ENCODE peak calls at places on chromosomes 6 and 20, in five cellular contexts. One of them, this sample, is unnamed.

GRCh38 chr6:33979750-33980149 is 166.1 kb downstream of the GRM4 start:
- DNase-seq in cardiac muscle cell: no peak
- DNase-seq in HepG2: no peak
- DNase-seq in WTC11: no peak
- DNase-seq in HFFc6: no peak
- DNase-seq in this sample: no peak

GRCh38 chr6:25833136-25833535 is 1.3 kb upstream of the SLC17A1 start:
- DNase-seq in cardiac muscle cell: no peak
- DNase-seq in WTC11: no peak
- DNase-seq in HepG2: peak
- DNase-seq in HFFc6: no peak
- DNase-seq in this sample: no peak

GRCh38 chr6:95856876-95857364 is 158.9 kb upstream of the FUT9 start:
- DNase-seq in HepG2: peak
- DNase-seq in WTC11: no peak
- DNase-seq in cardiac muscle cell: no peak
- DNase-seq in HFFc6: no peak
- DNase-seq in this sample: no peak

GRCh38 chr6:4772750-4773149 is 3.5 kb upstream of the CDYL start:
- DNase-seq in cardiac muscle cell: no peak
- DNase-seq in WTC11: no peak
- DNase-seq in HepG2: no peak
- DNase-seq in HFFc6: no peak
- DNase-seq in this sample: no peak

GRCh38 chr6:14747881-14748520 is 497.9 kb upstream of the JARID2 start:
- DNase-seq in HepG2: no peak
- DNase-seq in HFFc6: no peak
- DNase-seq in WTC11: no peak
- DNase-seq in cardiac muscle cell: peak
- DNase-seq in this sample: no peak

GRCh38 chr6:158817298-158818007 is 1.7 kb downstream of the EZR start:
- DNase-seq in WTC11: peak
- DNase-seq in HepG2: peak
- DNase-seq in HFFc6: no peak
- DNase-seq in cardiac muscle cell: no peak
- DNase-seq in this sample: no peak

GRCh38 chr6:38933426-38933825 is 115.2 kb upstream of the GLP1R start:
- DNase-seq in HFFc6: peak
- DNase-seq in cardiac muscle cell: peak
- DNase-seq in HepG2: peak
- DNase-seq in WTC11: no peak
- DNase-seq in this sample: no peak

GRCh38 chr6:158912591-158912990 is 87.4 kb downstream of the RSPH3 start:
- DNase-seq in cardiac muscle cell: no peak
- DNase-seq in WTC11: no peak
- DNase-seq in HFFc6: no peak
- DNase-seq in HepG2: no peak
- DNase-seq in this sample: no peak

GRCh38 chr6:37276916-37277509 is 19.1 kb upstream of the TMEM217 start:
- DNase-seq in HFFc6: no peak
- DNase-seq in WTC11: no peak
- DNase-seq in cardiac muscle cell: no peak
- DNase-seq in HepG2: no peak
- DNase-seq in this sample: no peak

GRCh38 chr6:108074359-108075144 is at the start of gene OSTM1:
- DNase-seq in cardiac muscle cell: peak
- DNase-seq in HepG2: peak
- DNase-seq in WTC11: peak
- DNase-seq in HFFc6: peak
- DNase-seq in this sample: peak

GRCh38 chr6:134247854-134248580 is 69.9 kb downstream of the SGK1 start:
- DNase-seq in WTC11: no peak
- DNase-seq in cardiac muscle cell: no peak
- DNase-seq in HepG2: no peak
- DNase-seq in HFFc6: no peak
- DNase-seq in this sample: no peak

GRCh38 chr20:24672886-24673677 is 203.7 kb downstream of the SYNDIG1 start:
- DNase-seq in WTC11: no peak
- DNase-seq in HepG2: no peak
- DNase-seq in HFFc6: peak
- DNase-seq in cardiac muscle cell: peak
- DNase-seq in this sample: no peak

GRCh38 chr6:109339906-109340678 is 42.2 kb downstream of the CD164 start:
- DNase-seq in HFFc6: no peak
- DNase-seq in HepG2: no peak
- DNase-seq in cardiac muscle cell: no peak
- DNase-seq in WTC11: no peak
- DNase-seq in this sample: no peak

GRCh38 chr6:31125586-31126363 is 5.5 kb upstream of the CDSN start:
- DNase-seq in WTC11: no peak
- DNase-seq in HFFc6: peak
- DNase-seq in HepG2: no peak
- DNase-seq in cardiac muscle cell: peak
- DNase-seq in this sample: no peak

GRCh38 chr6:16521528-16521927 is 239.7 kb downstream of the ATXN1 start:
- DNase-seq in HepG2: no peak
- DNase-seq in cardiac muscle cell: no peak
- DNase-seq in WTC11: no peak
- DNase-seq in HFFc6: no peak
- DNase-seq in this sample: no peak

GRCh38 chr6:72890233-72890632 is 268.4 kb downstream of the KCNQ5 start:
- DNase-seq in cardiac muscle cell: no peak
- DNase-seq in HepG2: no peak
- DNase-seq in WTC11: no peak
- DNase-seq in HFFc6: no peak
- DNase-seq in this sample: no peak

GRCh38 chr6:3819161-3820110 is 29.7 kb upstream of the FAM50B start:
- DNase-seq in cardiac muscle cell: no peak
- DNase-seq in HepG2: no peak
- DNase-seq in WTC11: no peak
- DNase-seq in HFFc6: no peak
- DNase-seq in this sample: no peak

GRCh38 chr6:8589941-8590676 is 154.8 kb upstream of the SLC35B3 start:
- DNase-seq in cardiac muscle cell: no peak
- DNase-seq in WTC11: peak
- DNase-seq in HepG2: no peak
- DNase-seq in HFFc6: no peak
- DNase-seq in this sample: no peak

GRCh38 chr6:30782425-30783014 is 38.2 kb upstream of the IER3 start:
- DNase-seq in HFFc6: peak
- DNase-seq in HepG2: peak
- DNase-seq in WTC11: no peak
- DNase-seq in cardiac muscle cell: peak
- DNase-seq in this sample: no peak

GRCh38 chr6:130517444-130517931 is 151.7 kb downstream of the TMEM200A start:
- DNase-seq in HepG2: no peak
- DNase-seq in cardiac muscle cell: no peak
- DNase-seq in WTC11: no peak
- DNase-seq in HFFc6: no peak
- DNase-seq in this sample: no peak

GRCh38 chr20:59082981-59083380 is 40.4 kb upstream of the PRELID3B start:
- DNase-seq in HepG2: no peak
- DNase-seq in cardiac muscle cell: no peak
- DNase-seq in WTC11: no peak
- DNase-seq in HFFc6: peak
- DNase-seq in this sample: no peak

GRCh38 chr20:59084041-59084841 is 41.7 kb upstream of the PRELID3B start:
- DNase-seq in cardiac muscle cell: no peak
- DNase-seq in WTC11: no peak
- DNase-seq in HFFc6: no peak
- DNase-seq in HepG2: no peak
- DNase-seq in this sample: no peak

GRCh38 chr20:59078231-59078630 is 35.6 kb upstream of the PRELID3B start:
- DNase-seq in HFFc6: no peak
- DNase-seq in cardiac muscle cell: no peak
- DNase-seq in WTC11: no peak
- DNase-seq in HepG2: no peak
- DNase-seq in this sample: no peak

GRCh38 chr20:59081036-59081435 is 38.5 kb upstream of the PRELID3B start:
- DNase-seq in cardiac muscle cell: no peak
- DNase-seq in HepG2: no peak
- DNase-seq in WTC11: no peak
- DNase-seq in HFFc6: no peak
- DNase-seq in this sample: no peak

DNA sequence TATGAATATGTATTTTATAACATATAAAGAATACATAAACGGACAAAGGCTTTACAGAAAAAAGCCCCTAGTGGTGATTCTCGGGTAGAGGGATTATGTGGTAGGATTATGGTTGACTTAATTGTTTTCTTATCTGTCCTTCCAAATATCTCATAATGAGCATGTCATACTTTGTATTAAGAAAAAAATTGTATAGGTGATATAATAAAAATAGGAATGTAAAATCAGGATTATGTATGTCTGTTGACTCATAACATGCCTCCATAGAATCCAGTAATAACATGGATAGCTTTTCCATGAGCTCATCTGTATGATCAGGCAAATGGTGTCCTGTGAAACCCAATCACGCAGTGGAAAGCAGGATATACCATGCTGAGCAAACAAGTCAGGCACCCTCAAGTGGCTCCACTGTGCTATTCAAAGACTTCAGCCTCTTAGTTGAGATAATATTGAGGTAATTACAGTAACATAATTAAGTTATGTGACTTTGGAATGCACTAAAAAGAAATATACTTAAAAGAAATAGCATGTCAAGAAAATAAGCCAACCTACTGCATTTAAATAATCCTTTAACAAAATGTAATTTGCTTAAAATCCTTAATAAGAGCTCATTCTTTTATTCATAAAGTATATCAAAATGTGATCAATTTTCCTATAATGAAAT is 39.6 kb upstream of the PRELID3B start:
- DNase-seq in cardiac muscle cell: peak
- DNase-seq in HFFc6: peak
- DNase-seq in WTC11: no peak
- DNase-seq in HepG2: peak
- DNase-seq in this sample: no peak
- TF ChIP-seq CTCF in cardiac muscle cell: peak
- TF ChIP-seq CTCF in HFFc6: peak
- TF ChIP-seq CTCF in WTC11: no peak
- TF ChIP-seq CTCF in HepG2: no peak
- TF ChIP-seq CTCF in this sample: peak

GRCh38 chr20:37902504-37903313 is at the start of gene VSTM2L:
- DNase-seq in cardiac muscle cell: peak
- DNase-seq in HFFc6: peak
- DNase-seq in HepG2: no peak
- DNase-seq in WTC11: peak
- DNase-seq in this sample: no peak

GRCh38 chr20:37904008-37904675 is 1.2 kb downstream of the VSTM2L start:
- DNase-seq in WTC11: no peak
- DNase-seq in cardiac muscle cell: no peak
- DNase-seq in HepG2: no peak
- DNase-seq in HFFc6: no peak
- DNase-seq in this sample: no peak

GRCh38 chr20:37904845-37905244 is 1.9 kb downstream of the VSTM2L start:
- DNase-seq in HepG2: no peak
- DNase-seq in cardiac muscle cell: no peak
- DNase-seq in HFFc6: no peak
- DNase-seq in WTC11: no peak
- DNase-seq in this sample: no peak

GRCh38 chr20:37901667-37902503 is 1.0 kb upstream of the VSTM2L start:
- DNase-seq in HepG2: peak
- DNase-seq in HFFc6: peak
- DNase-seq in WTC11: peak
- DNase-seq in cardiac muscle cell: peak
- DNase-seq in this sample: peak

DNA sequence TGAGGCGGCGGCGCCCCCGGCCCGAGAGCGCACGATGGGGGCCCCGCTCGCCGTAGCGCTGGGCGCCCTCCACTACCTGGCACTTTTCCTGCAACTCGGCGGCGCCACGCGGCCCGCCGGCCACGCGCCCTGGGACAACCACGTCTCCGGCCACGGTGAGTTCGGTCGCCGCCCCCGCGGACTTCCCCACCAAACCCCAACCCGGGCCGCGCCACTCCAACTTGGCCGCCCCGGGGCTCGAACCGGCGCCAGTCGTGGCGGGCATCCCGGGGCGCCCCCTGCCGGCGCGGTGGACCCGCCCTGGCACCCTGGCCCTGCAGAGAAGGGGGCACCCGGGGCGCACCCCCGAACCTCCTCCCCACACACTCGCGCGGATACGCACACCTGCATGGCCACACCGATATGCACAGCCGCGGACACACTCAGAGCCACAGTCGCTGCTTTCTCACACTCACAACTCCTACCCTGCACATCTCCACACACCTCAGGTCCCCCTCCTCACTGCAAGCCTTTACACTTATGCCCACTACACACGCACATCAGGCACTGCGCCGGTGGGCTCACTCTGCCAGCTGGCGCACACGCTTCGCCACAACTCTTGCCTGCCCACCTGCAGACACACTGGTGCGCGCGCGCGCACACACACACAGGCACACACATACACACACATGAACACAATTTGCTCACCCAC is 535 bp downstream of the VSTM2L start:
- DNase-seq in HepG2: no peak
- DNase-seq in cardiac muscle cell: no peak
- DNase-seq in WTC11: peak
- DNase-seq in HFFc6: no peak
- DNase-seq in this sample: no peak
- TF ChIP-seq CTCF in HepG2: peak
- TF ChIP-seq CTCF in cardiac muscle cell: peak
- TF ChIP-seq CTCF in WTC11: peak
- TF ChIP-seq CTCF in HFFc6: peak
- TF ChIP-seq CTCF in this sample: no peak

DNA sequence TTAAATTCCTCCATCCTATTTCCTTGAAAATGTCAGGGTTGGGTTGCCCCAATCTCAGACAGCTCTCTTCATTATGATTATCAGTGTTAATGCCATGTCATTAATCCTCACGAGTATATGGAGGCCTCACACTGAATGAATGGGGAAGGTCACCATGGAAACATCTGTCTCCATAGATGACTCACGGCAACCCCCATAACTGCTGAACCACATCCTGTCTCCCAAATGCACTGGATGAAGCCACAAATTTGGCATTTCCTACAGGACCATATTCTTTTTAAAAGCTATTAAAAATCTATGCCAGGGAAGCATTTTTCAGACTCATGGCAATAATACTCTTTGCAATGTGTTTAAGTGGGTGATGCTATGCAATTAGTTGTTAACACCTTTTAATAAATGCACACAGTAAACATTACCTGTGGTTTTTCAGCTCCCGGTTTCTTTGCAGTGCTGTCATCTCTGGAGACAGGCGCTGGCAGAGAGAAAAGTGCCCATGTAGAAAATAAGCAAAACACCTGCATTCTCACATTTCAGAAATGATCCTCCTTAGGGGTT is 80.1 kb upstream of the PTPRK start:
- DNase-seq in HFFc6: peak
- DNase-seq in WTC11: no peak
- DNase-seq in cardiac muscle cell: peak
- DNase-seq in HepG2: no peak
- DNase-seq in this sample: no peak
- TF ChIP-seq CTCF in HFFc6: no peak
- TF ChIP-seq CTCF in WTC11: no peak
- TF ChIP-seq CTCF in cardiac muscle cell: no peak
- TF ChIP-seq CTCF in HepG2: no peak
- TF ChIP-seq CTCF in this sample: no peak

DNA sequence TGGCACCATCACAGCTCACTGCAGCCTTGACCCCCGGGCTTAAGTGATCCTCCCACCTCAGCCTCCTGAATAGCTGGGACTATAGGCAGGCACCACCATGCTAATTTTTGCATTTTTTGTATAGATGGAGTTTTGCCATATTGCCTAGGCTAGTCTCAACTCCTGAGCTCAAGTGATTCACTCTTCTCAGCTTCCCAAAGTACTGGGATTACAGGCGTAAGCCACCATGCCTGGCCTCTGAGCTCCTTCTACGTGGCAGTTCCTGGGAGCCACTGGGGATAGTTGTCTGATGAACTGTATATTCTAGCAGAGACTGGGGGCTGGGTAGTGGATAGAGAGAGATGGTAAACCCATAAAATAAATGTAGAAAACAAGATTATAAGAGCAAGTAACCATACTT is 26.1 kb downstream of the IYD start:
- DNase-seq in WTC11: no peak
- DNase-seq in HepG2: no peak
- DNase-seq in HFFc6: no peak
- DNase-seq in cardiac muscle cell: no peak
- DNase-seq in this sample: no peak
- TF ChIP-seq CTCF in WTC11: no peak
- TF ChIP-seq CTCF in HepG2: no peak
- TF ChIP-seq CTCF in HFFc6: no peak
- TF ChIP-seq CTCF in cardiac muscle cell: no peak
- TF ChIP-seq CTCF in this sample: no peak